ENCODE peak calls at places on chromosomes 6 and 20, in four cellular contexts. J is GM20000, P is mammary epithelial cell, X is GM23338. V is an unnamed sample.

GRCh38 chr6:32131439-32131948 is 1.4 kb upstream of the FKBPL start:
- DNase-seq in J (no peak), P (no peak), X (no peak), V (no peak)

GRCh38 chr6:36130672-36131516 is 581 bp downstream of the MAPK13 start:
- DNase-seq in X (peak), P (no peak), J (peak), V (peak)

GRCh38 chr6:124792386-124792785 is 169.9 kb upstream of the RNF217 start:
- DNase-seq in X (no peak), P (peak), J (no peak), V (no peak)

GRCh38 chr6:76835289-76835688 is 628.0 kb downstream of the HTR1B start:
- DNase-seq in X (no peak), P (no peak), J (no peak), V (no peak)

GRCh38 chr6:37171141-37171969 is 1.4 kb downstream of the PIM1 start:
- DNase-seq in P (peak), J (no peak), X (peak), V (peak)

GRCh38 chr6:39923394-39923793 is 10.9 kb downstream of the MOCS1 start:
- DNase-seq in P (peak), X (no peak), J (no peak), V (no peak)

GRCh38 chr6:30955367-30956042 is 14.7 kb downstream of the MUCL3 start:
- DNase-seq in J (peak), X (peak), P (no peak), V (peak)

GRCh38 chr6:939047-939363 is 246.1 kb upstream of the EXOC2 start:
- DNase-seq in X (no peak), J (no peak), P (no peak), V (no peak)

GRCh38 chr6:37262446-37263026 is 4.6 kb upstream of the TMEM217 start:
- DNase-seq in X (no peak), P (peak), J (no peak), V (no peak)

GRCh38 chr20:25226433-25227316 is 21.2 kb upstream of the PYGB start:
- DNase-seq in P (no peak), J (no peak), X (no peak), V (no peak)

GRCh38 chr20:60160451-60160850 is 202.2 kb downstream of the CDH26 start:
- DNase-seq in X (no peak), J (no peak), P (no peak), V (no peak)

GRCh38 chr6:127868338-127868737 is 32.5 kb downstream of the THEMIS start:
- DNase-seq in P (peak), X (no peak), J (no peak), V (no peak)

GRCh38 chr6:37473364-37474095 is 26.2 kb downstream of the CCDC167 start:
- DNase-seq in J (no peak), X (no peak), P (peak), V (no peak)

GRCh38 chr20:13665709-13666108 is 27.0 kb upstream of the TASP1 start:
- DNase-seq in X (no peak), P (no peak), J (no peak), V (no peak)

GRCh38 chr6:160391419-160392116 is 43.4 kb downstream of the SLC22A3 start:
- DNase-seq in P (peak), J (no peak), X (no peak), V (no peak)

GRCh38 chr20:49356676-49357075 is 78.8 kb upstream of the ZNFX1 start:
- DNase-seq in J (no peak), P (no peak), X (no peak), V (no peak)

GRCh38 chr20:47576516-47577033 is 74.9 kb downstream of the NCOA3 start:
- DNase-seq in P (peak), X (peak), J (peak), V (peak)

GRCh38 chr20:9515211-9515580 is 806 bp downstream of the LAMP5 start:
- DNase-seq in P (no peak), J (no peak), X (no peak), V (no peak)

GRCh38 chr6:86331265-86331840 is 606.0 kb upstream of the HTR1E start:
- DNase-seq in P (no peak), J (no peak), X (no peak), V (no peak)

GRCh38 chr6:153032255-153032882 is 29.9 kb upstream of the MTRF1L start:
- DNase-seq in X (peak), P (peak), J (peak), V (no peak)

GRCh38 chr6:169723991-169724553 is at the start of gene PHF10:
- DNase-seq in X (peak), J (peak), P (no peak), V (peak)

GRCh38 chr20:61760321-61761112 is 305.2 kb downstream of the TAF4 start:
- DNase-seq in J (no peak), X (no peak), P (no peak), V (no peak)

GRCh38 chr20:50266293-50267040 is 75.8 kb downstream of the CEBPB start:
- DNase-seq in J (no peak), X (no peak), P (no peak), V (no peak)

GRCh38 chr6:91298543-91299145 is 711.8 kb upstream of the MAP3K7 start:
- DNase-seq in X (peak), P (no peak), J (no peak), V (no peak)

GRCh38 chr6:78835817-78836216 is 31.5 kb upstream of the IRAK1BP1 start:
- DNase-seq in P (peak), X (no peak), J (no peak), V (no peak)

GRCh38 chr6:111427341-111428116 is 55.5 kb downstream of the REV3L start:
- DNase-seq in J (peak), P (peak), X (no peak), V (peak)

GRCh38 chr20:25049261-25050060 is 8.5 kb downstream of the ACSS1 start:
- DNase-seq in J (no peak), P (no peak), X (no peak), V (no peak)

GRCh38 chr6:34155471-34156300 is 9.8 kb upstream of the GRM4 start:
- DNase-seq in J (no peak), P (no peak), X (no peak), V (no peak)

GRCh38 chr20:62523473-62524203 is 47.8 kb upstream of the GATA5 start:
- DNase-seq in X (peak), J (peak), P (no peak), V (peak)

GRCh38 chr6:56742122-56742791 is 99.6 kb upstream of the DST start:
- DNase-seq in X (no peak), J (no peak), P (peak), V (no peak)

GRCh38 chr20:313948-314347 is 11.4 kb upstream of the SOX12 start:
- DNase-seq in J (no peak), P (peak), X (no peak), V (no peak)

GRCh38 chr6:109292983-109293586 is 89.2 kb downstream of the CD164 start:
- DNase-seq in X (no peak), J (no peak), P (peak), V (no peak)

GRCh38 chr6:47473791-47474351 is 3.7 kb upstream of the CD2AP start:
- DNase-seq in X (no peak), P (no peak), J (no peak), V (no peak)

DNA sequence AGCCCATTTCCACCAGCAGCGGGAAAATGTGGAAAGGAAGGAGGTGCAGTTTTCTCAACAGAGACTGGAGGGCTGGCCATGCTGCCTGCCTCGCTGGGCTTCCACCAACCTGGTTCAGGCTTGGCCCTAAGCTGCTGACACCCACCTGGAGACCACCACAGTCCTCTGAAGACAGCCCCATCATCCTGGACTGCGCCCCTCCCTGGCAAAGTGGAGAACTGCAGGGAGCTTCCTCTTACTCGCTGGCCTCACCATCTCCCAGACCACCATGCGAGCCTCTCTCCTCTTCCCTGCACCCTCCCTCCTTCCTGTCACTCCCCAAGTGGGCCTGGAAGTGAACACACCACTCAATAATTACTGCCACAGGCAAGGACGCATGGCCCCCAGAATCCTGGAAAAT is 71.5 kb downstream of the PSMG4 start:
- DNase-seq in P (no peak), J (no peak), X (peak), V (peak)
- TF ChIP-seq CTCF in P (no peak), J (no peak), X (peak), V (no peak)

DNA sequence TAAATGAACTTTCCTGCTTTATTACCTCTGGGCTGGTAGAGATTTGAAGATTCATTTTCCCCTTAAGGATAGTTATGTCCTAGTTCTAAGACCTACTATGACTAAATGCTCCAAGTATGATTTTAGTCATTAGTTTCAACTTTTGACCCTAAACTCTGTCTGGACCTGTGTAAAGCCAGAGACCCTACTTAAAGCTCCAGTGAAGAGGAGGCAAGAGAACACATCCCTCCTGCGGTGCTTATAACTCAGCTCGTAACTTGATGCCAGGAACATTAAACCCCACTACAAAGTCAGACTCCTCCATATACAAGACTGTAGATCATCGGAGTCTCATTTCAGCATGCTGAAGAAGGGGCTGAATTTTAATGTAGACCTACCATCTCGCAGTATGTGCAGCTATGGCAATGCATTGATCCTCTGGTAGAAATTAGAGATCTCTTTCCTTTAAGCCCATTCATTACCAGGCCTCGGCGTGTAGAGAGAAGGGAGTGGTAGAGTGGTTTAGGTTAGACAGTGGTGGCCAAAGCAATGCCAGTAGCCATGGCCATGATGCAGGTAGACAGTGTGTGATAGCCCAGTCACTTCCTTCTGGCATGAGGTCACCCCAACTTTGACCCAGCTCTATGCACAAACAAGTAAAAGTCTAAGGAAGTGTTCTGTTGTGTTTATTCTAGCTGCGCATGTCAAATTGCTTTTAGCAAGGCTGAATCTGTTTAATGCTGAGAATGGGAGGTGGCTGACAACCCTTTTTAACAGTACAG is 34.8 kb upstream of the MYB start:
- DNase-seq in J (no peak), X (peak), P (peak), V (no peak)
- TF ChIP-seq CTCF in J (no peak), X (no peak), P (no peak), V (no peak)

GRCh38 chr20:8360035-8360434 is 228.0 kb downstream of the PLCB1 start:
- DNase-seq in P (no peak), X (peak), J (no peak), V (no peak)

GRCh38 chr20:8361779-8362178 is 229.7 kb downstream of the PLCB1 start:
- DNase-seq in J (no peak), X (no peak), P (no peak), V (no peak)

GRCh38 chr20:8363970-8364733 is 232.1 kb downstream of the PLCB1 start:
- DNase-seq in P (no peak), J (no peak), X (no peak), V (no peak)

GRCh38 chr20:8362457-8362856 is 230.4 kb downstream of the PLCB1 start:
- DNase-seq in X (no peak), P (no peak), J (no peak), V (no peak)

DNA sequence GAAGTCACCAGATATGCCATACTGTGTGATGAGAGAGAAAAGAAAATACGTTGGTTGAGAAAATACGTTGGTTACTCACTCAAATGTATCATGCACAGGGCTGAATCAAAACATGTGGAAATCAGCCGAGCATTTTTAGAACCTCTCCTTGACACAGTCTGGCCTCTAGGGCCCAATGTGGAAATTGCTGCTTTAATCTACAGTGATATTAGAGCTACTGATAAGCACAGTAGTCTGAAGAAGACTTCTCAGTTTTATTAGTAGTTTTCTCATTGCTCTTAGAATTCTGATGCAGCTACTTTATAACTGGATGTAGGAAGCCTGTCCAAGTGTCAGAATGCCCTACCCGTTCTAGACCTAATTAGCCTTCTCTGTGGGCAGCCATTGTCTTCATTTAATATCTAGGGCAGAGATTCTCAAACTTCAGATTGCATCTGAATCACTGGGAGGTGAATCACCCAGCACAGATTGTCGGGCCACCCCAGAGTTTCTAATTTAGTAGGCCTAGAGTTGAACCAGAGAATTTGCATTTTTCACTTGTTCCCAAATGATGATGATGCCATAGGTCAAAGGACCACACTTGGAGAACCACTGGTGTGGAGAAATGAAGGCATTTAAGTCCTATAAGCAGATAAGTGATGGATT is 229.1 kb downstream of the PLCB1 start:
- DNase-seq in P (peak), J (no peak), X (no peak), V (peak)
- TF ChIP-seq CTCF in P (no peak), J (no peak), X (peak), V (no peak)

DNA sequence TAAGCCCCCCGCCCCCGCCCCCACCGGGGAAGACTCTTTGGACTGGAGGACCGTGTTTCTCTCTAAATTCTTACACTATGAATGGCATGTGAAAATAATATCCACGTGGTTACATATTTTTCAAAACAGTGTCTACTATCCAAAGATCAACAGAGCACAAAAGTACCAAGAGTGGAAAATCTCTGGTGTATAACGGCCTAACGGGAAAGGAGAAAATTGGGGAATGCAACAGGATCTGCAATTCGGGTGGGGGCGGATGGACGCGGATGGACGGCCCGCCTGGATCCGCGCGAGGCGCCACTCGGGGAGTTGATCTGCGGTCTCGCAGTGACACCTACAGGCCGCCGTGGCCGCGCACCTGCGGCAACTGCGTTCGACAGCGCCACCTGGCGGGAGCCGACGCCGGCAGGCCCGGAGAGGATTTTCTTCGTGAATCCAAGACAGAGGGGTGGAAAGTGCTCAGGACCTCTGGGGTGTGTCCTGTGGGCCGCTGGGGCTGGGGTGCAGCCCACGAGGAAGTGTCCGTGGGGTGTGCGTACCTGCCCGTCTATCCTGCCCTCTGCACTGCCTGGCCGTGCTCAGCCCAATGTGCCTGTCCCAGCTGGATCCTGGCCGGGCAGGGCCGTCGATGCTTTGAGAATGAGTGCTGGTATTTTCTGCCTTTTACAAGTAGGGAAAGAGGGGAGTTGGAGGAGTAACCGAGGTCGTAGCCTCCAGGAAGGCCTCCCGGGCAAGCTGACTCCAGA is 18.6 kb downstream of the ANKRD60 start:
- DNase-seq in J (peak), X (peak), P (peak), V (peak)
- TF ChIP-seq CTCF in J (peak), X (peak), P (peak), V (peak)

DNA sequence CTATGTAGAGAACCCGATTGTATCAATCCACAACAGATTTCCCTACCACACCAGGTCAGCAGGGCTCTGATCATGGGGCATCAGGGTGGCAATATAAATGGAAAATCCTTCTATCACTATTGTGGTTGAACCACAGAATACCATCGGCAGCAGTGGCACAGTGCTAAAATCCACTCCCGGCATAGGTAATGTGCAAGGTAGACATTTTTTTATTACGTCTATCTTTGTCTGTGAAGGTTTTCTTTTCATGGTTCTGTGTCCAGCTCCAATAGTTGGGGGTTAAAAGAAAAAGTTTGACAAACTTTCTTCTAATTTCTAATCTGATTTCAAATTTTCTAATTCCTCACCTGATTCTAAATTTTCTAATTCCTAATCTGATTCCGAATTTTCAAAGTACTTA is 302.7 kb upstream of the PREP start:
- DNase-seq in X (no peak), J (no peak), P (no peak), V (no peak)
- TF ChIP-seq CTCF in X (no peak), J (no peak), P (no peak), V (no peak)

GRCh38 chr20:5806457-5807263 is 56.5 kb downstream of the SHLD1 start:
- DNase-seq in J (no peak), X (peak), P (no peak), V (peak)
- TF ChIP-seq CTCF in J (no peak), X (peak), P (peak), V (no peak)

V was measured in activated CD8-positive, alpha-beta T cell treated with anti-CD3 and anti-CD28 coated beads for 36 hours.